ENCODE peak calls at places on chromosomes 5 and 9, in seven cellular contexts. One of them, this sample, is unnamed.

GRCh38 chr5:5350101-5350500 is 72.4 kb upstream of the ICE1 start:
- DNase-seq in trophoblast cell: no peak
- DNase-seq in IMR-90: no peak
- DNase-seq in neural progenitor cell: no peak
- DNase-seq in GM23248: peak; percentile 17
- DNase-seq in endothelial cell of umbilical vein: no peak
- DNase-seq in fibroblast of lung: no peak
- DNase-seq in this sample: no peak

GRCh38 chr5:125549322-125549871 is 803.0 kb upstream of the ZNF608 start:
- DNase-seq in trophoblast cell: no peak
- DNase-seq in IMR-90: peak; percentile 23
- DNase-seq in neural progenitor cell: no peak
- DNase-seq in GM23248: no peak
- DNase-seq in endothelial cell of umbilical vein: peak; percentile 87
- DNase-seq in fibroblast of lung: peak; percentile 86
- DNase-seq in this sample: no peak

GRCh38 chr5:134477462-134478245 is 47.8 kb upstream of the JADE2 start:
- DNase-seq in trophoblast cell: peak; percentile 74
- DNase-seq in IMR-90: no peak
- DNase-seq in neural progenitor cell: no peak
- DNase-seq in GM23248: peak; percentile 40
- DNase-seq in endothelial cell of umbilical vein: no peak
- DNase-seq in fibroblast of lung: peak; percentile 23
- DNase-seq in this sample: peak; percentile 27

GRCh38 chr9:92759990-92760893 is 4.4 kb downstream of the BICD2 start:
- DNase-seq in trophoblast cell: no peak
- DNase-seq in IMR-90: no peak
- DNase-seq in neural progenitor cell: no peak
- DNase-seq in GM23248: peak; percentile 84
- DNase-seq in endothelial cell of umbilical vein: no peak
- DNase-seq in fibroblast of lung: no peak
- DNase-seq in this sample: no peak

GRCh38 chr9:129836342-129837007 is 1.2 kb downstream of the USP20 start:
- DNase-seq in trophoblast cell: no peak
- DNase-seq in IMR-90: no peak
- DNase-seq in neural progenitor cell: peak; percentile 11
- DNase-seq in GM23248: peak; percentile 24
- DNase-seq in endothelial cell of umbilical vein: no peak
- DNase-seq in fibroblast of lung: no peak
- DNase-seq in this sample: no peak

GRCh38 chr9:95071925-95072324 is 245.6 kb downstream of the FANCC start:
- DNase-seq in trophoblast cell: no peak
- DNase-seq in IMR-90: no peak
- DNase-seq in neural progenitor cell: no peak
- DNase-seq in GM23248: no peak
- DNase-seq in endothelial cell of umbilical vein: no peak
- DNase-seq in fibroblast of lung: no peak
- DNase-seq in this sample: no peak

GRCh38 chr9:130522233-130522808 is 57.1 kb upstream of the FUBP3 start:
- DNase-seq in trophoblast cell: no peak
- DNase-seq in IMR-90: no peak
- DNase-seq in neural progenitor cell: peak; percentile 42
- DNase-seq in GM23248: peak; percentile 35
- DNase-seq in endothelial cell of umbilical vein: no peak
- DNase-seq in fibroblast of lung: no peak
- DNase-seq in this sample: no peak

GRCh38 chr9:99269429-99269828 is 47.3 kb downstream of the SEC61B start:
- DNase-seq in trophoblast cell: no peak
- DNase-seq in IMR-90: peak; percentile 85
- DNase-seq in neural progenitor cell: no peak
- DNase-seq in GM23248: peak; percentile 87
- DNase-seq in endothelial cell of umbilical vein: peak; percentile 74
- DNase-seq in fibroblast of lung: peak; percentile 67
- DNase-seq in this sample: no peak

GRCh38 chr5:173325091-173325698 is 3.0 kb downstream of the STC2 start:
- DNase-seq in trophoblast cell: no peak
- DNase-seq in IMR-90: no peak
- DNase-seq in neural progenitor cell: no peak
- DNase-seq in GM23248: no peak
- DNase-seq in endothelial cell of umbilical vein: no peak
- DNase-seq in fibroblast of lung: no peak
- DNase-seq in this sample: no peak

GRCh38 chr9:106885451-106885850 is 22.5 kb downstream of the ZNF462 start:
- DNase-seq in trophoblast cell: peak; percentile 47
- DNase-seq in IMR-90: peak; percentile 95
- DNase-seq in neural progenitor cell: no peak
- DNase-seq in GM23248: peak; percentile 88
- DNase-seq in endothelial cell of umbilical vein: no peak
- DNase-seq in fibroblast of lung: peak; percentile 85
- DNase-seq in this sample: peak; percentile 93

GRCh38 chr9:113508111-113508749 is 44.7 kb downstream of the RGS3 start:
- DNase-seq in trophoblast cell: no peak
- DNase-seq in IMR-90: no peak
- DNase-seq in neural progenitor cell: no peak
- DNase-seq in GM23248: no peak
- DNase-seq in endothelial cell of umbilical vein: no peak
- DNase-seq in fibroblast of lung: peak; percentile 56
- DNase-seq in this sample: no peak

GRCh38 chr9:133334161-133334560 is 1.8 kb downstream of the SURF6 start:
- DNase-seq in trophoblast cell: no peak
- DNase-seq in IMR-90: no peak
- DNase-seq in neural progenitor cell: no peak
- DNase-seq in GM23248: no peak
- DNase-seq in endothelial cell of umbilical vein: no peak
- DNase-seq in fibroblast of lung: no peak
- DNase-seq in this sample: no peak

GRCh38 chr5:138065102-138065501 is 18.7 kb upstream of the WNT8A start:
- DNase-seq in trophoblast cell: peak; percentile 38
- DNase-seq in IMR-90: no peak
- DNase-seq in neural progenitor cell: peak; percentile 24
- DNase-seq in GM23248: no peak
- DNase-seq in endothelial cell of umbilical vein: no peak
- DNase-seq in fibroblast of lung: no peak
- DNase-seq in this sample: no peak

GRCh38 chr5:151719228-151719861 is 32.6 kb upstream of the SPARC start:
- DNase-seq in trophoblast cell: peak; percentile 51
- DNase-seq in IMR-90: peak; percentile 50
- DNase-seq in neural progenitor cell: peak; percentile 36
- DNase-seq in GM23248: peak; percentile 77
- DNase-seq in endothelial cell of umbilical vein: peak; percentile 60
- DNase-seq in fibroblast of lung: peak; percentile 61
- DNase-seq in this sample: no peak

GRCh38 chr5:71596169-71596568 is 9.0 kb downstream of the MCCC2 start:
- DNase-seq in trophoblast cell: peak; percentile 28
- DNase-seq in IMR-90: peak; percentile 8
- DNase-seq in neural progenitor cell: no peak
- DNase-seq in GM23248: no peak
- DNase-seq in endothelial cell of umbilical vein: no peak
- DNase-seq in fibroblast of lung: no peak
- DNase-seq in this sample: no peak

GRCh38 chr9:111036068-111036789 is 2.0 kb downstream of the LPAR1 start:
- DNase-seq in trophoblast cell: peak; percentile 6
- DNase-seq in IMR-90: peak; percentile 68
- DNase-seq in neural progenitor cell: peak; percentile 79
- DNase-seq in GM23248: peak; percentile 85
- DNase-seq in endothelial cell of umbilical vein: no peak
- DNase-seq in fibroblast of lung: peak; percentile 75
- DNase-seq in this sample: peak; percentile 48

GRCh38 chr5:6788956-6789649 is 75.9 kb downstream of the TENT4A start:
- DNase-seq in trophoblast cell: peak; percentile 69
- DNase-seq in IMR-90: no peak
- DNase-seq in neural progenitor cell: no peak
- DNase-seq in GM23248: no peak
- DNase-seq in endothelial cell of umbilical vein: peak; percentile 59
- DNase-seq in fibroblast of lung: no peak
- DNase-seq in this sample: no peak

GRCh38 chr5:132369471-132370240 is at the start of gene SLC22A5:
- DNase-seq in trophoblast cell: peak; percentile 88
- DNase-seq in IMR-90: peak; percentile 33
- DNase-seq in neural progenitor cell: peak; percentile 84
- DNase-seq in GM23248: peak; percentile 76
- DNase-seq in endothelial cell of umbilical vein: peak; percentile 70
- DNase-seq in fibroblast of lung: peak; percentile 41
- DNase-seq in this sample: peak; percentile 78

GRCh38 chr9:16152276-16153065 is 599.6 kb downstream of the CCDC171 start:
- DNase-seq in trophoblast cell: no peak
- DNase-seq in IMR-90: no peak
- DNase-seq in neural progenitor cell: peak; percentile 20
- DNase-seq in GM23248: no peak
- DNase-seq in endothelial cell of umbilical vein: no peak
- DNase-seq in fibroblast of lung: no peak
- DNase-seq in this sample: no peak

GRCh38 chr5:135055385-135055784 is 21.4 kb upstream of the PITX1 start:
- DNase-seq in trophoblast cell: no peak
- DNase-seq in IMR-90: no peak
- DNase-seq in neural progenitor cell: no peak
- DNase-seq in GM23248: no peak
- DNase-seq in endothelial cell of umbilical vein: no peak
- DNase-seq in fibroblast of lung: no peak
- DNase-seq in this sample: no peak

GRCh38 chr9:129752915-129753724 is at the start of gene PTGES:
- DNase-seq in trophoblast cell: peak; percentile 91
- DNase-seq in IMR-90: peak; percentile 87
- DNase-seq in neural progenitor cell: peak; percentile 79
- DNase-seq in GM23248: peak; percentile 94
- DNase-seq in endothelial cell of umbilical vein: peak; percentile 47
- DNase-seq in fibroblast of lung: peak; percentile 83
- DNase-seq in this sample: peak; percentile 84

GRCh38 chr5:39201160-39201794 is 18.1 kb downstream of the FYB1 start:
- DNase-seq in trophoblast cell: peak; percentile 25
- DNase-seq in IMR-90: no peak
- DNase-seq in neural progenitor cell: no peak
- DNase-seq in GM23248: no peak
- DNase-seq in endothelial cell of umbilical vein: no peak
- DNase-seq in fibroblast of lung: no peak
- DNase-seq in this sample: no peak

GRCh38 chr5:64775288-64775687 is 6.6 kb downstream of the CWC27 start:
- DNase-seq in trophoblast cell: no peak
- DNase-seq in IMR-90: no peak
- DNase-seq in neural progenitor cell: no peak
- DNase-seq in GM23248: no peak
- DNase-seq in endothelial cell of umbilical vein: no peak
- DNase-seq in fibroblast of lung: no peak
- DNase-seq in this sample: no peak

GRCh38 chr5:64769856-64770255 is 1.1 kb downstream of the CWC27 start:
- DNase-seq in trophoblast cell: no peak
- DNase-seq in IMR-90: no peak
- DNase-seq in neural progenitor cell: no peak
- DNase-seq in GM23248: no peak
- DNase-seq in endothelial cell of umbilical vein: no peak
- DNase-seq in fibroblast of lung: no peak
- DNase-seq in this sample: no peak

GRCh38 chr5:64768358-64769312 is at the start of the genes CWC27 and SREK1IP1:
- DNase-seq in trophoblast cell: peak; percentile 88
- DNase-seq in IMR-90: peak; percentile 93
- DNase-seq in neural progenitor cell: peak; percentile 93
- DNase-seq in GM23248: peak; percentile 97
- DNase-seq in endothelial cell of umbilical vein: peak; percentile 92
- DNase-seq in fibroblast of lung: peak; percentile 95
- DNase-seq in this sample: peak; percentile 89

GRCh38 chr5:64773533-64773932 is 4.8 kb downstream of the CWC27 start:
- DNase-seq in trophoblast cell: no peak
- DNase-seq in IMR-90: no peak
- DNase-seq in neural progenitor cell: no peak
- DNase-seq in GM23248: no peak
- DNase-seq in endothelial cell of umbilical vein: no peak
- DNase-seq in fibroblast of lung: no peak
- DNase-seq in this sample: no peak

GRCh38 chr5:64771736-64772135 is 3.0 kb downstream of the CWC27 start:
- DNase-seq in trophoblast cell: no peak
- DNase-seq in IMR-90: no peak
- DNase-seq in neural progenitor cell: no peak
- DNase-seq in GM23248: no peak
- DNase-seq in endothelial cell of umbilical vein: no peak
- DNase-seq in fibroblast of lung: no peak
- DNase-seq in this sample: no peak
- H3K4me2 ChIP-seq in trophoblast cell: no peak overlapping the region
- H3K4me2 ChIP-seq in IMR-90: no peak overlapping the region
- H3K4me2 ChIP-seq in neural progenitor cell: no peak overlapping the region
- H3K4me2 ChIP-seq in GM23248: no peak overlapping the region
- H3K4me2 ChIP-seq in endothelial cell of umbilical vein: no peak overlapping the region
- H3K4me2 ChIP-seq in fibroblast of lung: no peak overlapping the region
- H3K4me2 ChIP-seq in this sample: no peak overlapping the region

GRCh38 chr5:122723606-122724352 is 51.1 kb upstream of the SNX2 start:
- DNase-seq in trophoblast cell: no peak
- DNase-seq in IMR-90: peak; percentile 89
- DNase-seq in neural progenitor cell: no peak
- DNase-seq in GM23248: peak; percentile 90
- DNase-seq in endothelial cell of umbilical vein: no peak
- DNase-seq in fibroblast of lung: peak; percentile 85
- DNase-seq in this sample: peak; percentile 86
- H2AFZ ChIP-seq in trophoblast cell: no peak overlapping the region
- H2AFZ ChIP-seq in IMR-90: no peak overlapping the region
- H2AFZ ChIP-seq in neural progenitor cell: no peak overlapping the region
- H2AFZ ChIP-seq in GM23248: peak overlapping the region; percentile 31
- H2AFZ ChIP-seq in endothelial cell of umbilical vein: no peak overlapping the region
- H2AFZ ChIP-seq in fibroblast of lung: no peak overlapping the region
- H2AFZ ChIP-seq in this sample: peak overlapping the region; percentile 64

GRCh38 chr5:141662028-141662427 is 10.8 kb upstream of the FCHSD1 start:
- DNase-seq in trophoblast cell: no peak
- DNase-seq in IMR-90: no peak
- DNase-seq in neural progenitor cell: no peak
- DNase-seq in GM23248: no peak
- DNase-seq in endothelial cell of umbilical vein: no peak
- DNase-seq in fibroblast of lung: no peak
- DNase-seq in this sample: no peak
- H3K4me3 ChIP-seq in trophoblast cell: no peak overlapping the region
- H3K4me3 ChIP-seq in IMR-90: no peak overlapping the region
- H3K4me3 ChIP-seq in neural progenitor cell: no peak overlapping the region
- H3K4me3 ChIP-seq in GM23248: no peak overlapping the region
- H3K4me3 ChIP-seq in endothelial cell of umbilical vein: no peak overlapping the region
- H3K4me3 ChIP-seq in fibroblast of lung: no peak overlapping the region
- H3K4me3 ChIP-seq in this sample: no peak overlapping the region

GRCh38 chr5:115423541-115423940 is 121.0 kb downstream of the FEM1C start:
- DNase-seq in trophoblast cell: no peak
- DNase-seq in IMR-90: no peak
- DNase-seq in neural progenitor cell: peak; percentile 28
- DNase-seq in GM23248: peak; percentile 47
- DNase-seq in endothelial cell of umbilical vein: peak; percentile 55
- DNase-seq in fibroblast of lung: no peak
- DNase-seq in this sample: no peak

GRCh38 chr5:115424446-115424845 is 120.1 kb downstream of the FEM1C start:
- DNase-seq in trophoblast cell: no peak
- DNase-seq in IMR-90: no peak
- DNase-seq in neural progenitor cell: no peak
- DNase-seq in GM23248: no peak
- DNase-seq in endothelial cell of umbilical vein: no peak
- DNase-seq in fibroblast of lung: no peak
- DNase-seq in this sample: no peak

GRCh38 chr5:115423051-115423450 is 121.5 kb downstream of the FEM1C start:
- DNase-seq in trophoblast cell: no peak
- DNase-seq in IMR-90: peak; percentile 33
- DNase-seq in neural progenitor cell: no peak
- DNase-seq in GM23248: peak; percentile 55
- DNase-seq in endothelial cell of umbilical vein: peak; percentile 20
- DNase-seq in fibroblast of lung: no peak
- DNase-seq in this sample: peak; percentile 45

GRCh38 chr5:115419794-115420585 is 123.5 kb upstream of the CCDC112 start:
- DNase-seq in trophoblast cell: peak; percentile 56
- DNase-seq in IMR-90: peak; percentile 95
- DNase-seq in neural progenitor cell: no peak
- DNase-seq in GM23248: peak; percentile 96
- DNase-seq in endothelial cell of umbilical vein: peak; percentile 83
- DNase-seq in fibroblast of lung: peak; percentile 96
- DNase-seq in this sample: peak; percentile 88

GRCh38 chr5:115424030-115424429 is 120.5 kb downstream of the FEM1C start:
- DNase-seq in trophoblast cell: peak; percentile 37
- DNase-seq in IMR-90: no peak
- DNase-seq in neural progenitor cell: no peak
- DNase-seq in GM23248: no peak
- DNase-seq in endothelial cell of umbilical vein: no peak
- DNase-seq in fibroblast of lung: no peak
- DNase-seq in this sample: no peak
- H3K4me2 ChIP-seq in trophoblast cell: no peak overlapping the region
- H3K4me2 ChIP-seq in IMR-90: no peak overlapping the region
- H3K4me2 ChIP-seq in neural progenitor cell: no peak overlapping the region
- H3K4me2 ChIP-seq in GM23248: no peak overlapping the region
- H3K4me2 ChIP-seq in endothelial cell of umbilical vein: no peak overlapping the region
- H3K4me2 ChIP-seq in fibroblast of lung: no peak overlapping the region
- H3K4me2 ChIP-seq in this sample: no peak overlapping the region

This sample was measured in mammary epithelial cell.